ENCODE peak calls at places on chromosomes 13 and 19, in five cellular contexts. K, C, G, H and T are unnamed samples. For H3K36me3, the result is how much of the 10 kb centered on the place peaks cover.

GRCh38 chr13:32857689-32858088 is 158.5 kb upstream of the KL start:
- DNase-seq in K (no peak), C (no peak), G (no peak), H (no peak), T (no peak)

GRCh38 chr13:109389456-109389855 is 396.9 kb downstream of the IRS2 start:
- DNase-seq in K (peak), C (no peak), G (no peak), H (no peak), T (no peak)

GRCh38 chr19:604355-604754 is 14.7 kb downstream of the HCN2 start:
- DNase-seq in K (no peak), C (no peak), G (peak), H (no peak), T (no peak)

GRCh38 chr13:49497272-49497671 is 1.5 kb downstream of the PHF11 start:
- DNase-seq in K (no peak), C (peak), G (no peak), H (no peak), T (no peak)

GRCh38 chr13:20411638-20412342 is 113.9 kb downstream of the CRYL1 start:
- DNase-seq in K (no peak), C (no peak), G (no peak), H (no peak), T (no peak)

GRCh38 chr13:27043013-27043412 is 128.6 kb downstream of the USP12 start:
- DNase-seq in K (peak), C (peak), G (peak), H (peak), T (peak)

GRCh38 chr13:24341439-24341838 is 32.1 kb downstream of the C1QTNF9 start:
- DNase-seq in K (peak), C (no peak), G (no peak), H (no peak), T (peak)

GRCh38 chr13:105665284-105665683 is 870.2 kb downstream of the EFNB2 start:
- DNase-seq in K (peak), C (peak), G (peak), H (no peak), T (peak)

GRCh38 chr19:15701757-15702589 is 25.9 kb upstream of the OR10H2 start:
- DNase-seq in K (no peak), C (no peak), G (no peak), H (no peak), T (no peak)

GRCh38 chr19:13013649-13014048 is 18.4 kb downstream of the NFIX start:
- DNase-seq in K (no peak), C (no peak), G (no peak), H (no peak), T (no peak)

GRCh38 chr19:12656899-12657571 is 9.5 kb downstream of the MAN2B1 start:
- DNase-seq in K (no peak), C (no peak), G (peak), H (peak), T (no peak)

GRCh38 chr13:78786399-78786879 is 127.5 kb upstream of the OBI1 start:
- DNase-seq in K (no peak), C (no peak), G (no peak), H (no peak), T (no peak)

GRCh38 chr13:94352057-94352456 is 127.4 kb downstream of the DCT start:
- DNase-seq in K (peak), C (no peak), G (no peak), H (no peak), T (peak)

GRCh38 chr13:29758591-29759114 is 91.8 kb downstream of the UBL3 start:
- DNase-seq in K (no peak), C (peak), G (no peak), H (no peak), T (peak)

DNA sequence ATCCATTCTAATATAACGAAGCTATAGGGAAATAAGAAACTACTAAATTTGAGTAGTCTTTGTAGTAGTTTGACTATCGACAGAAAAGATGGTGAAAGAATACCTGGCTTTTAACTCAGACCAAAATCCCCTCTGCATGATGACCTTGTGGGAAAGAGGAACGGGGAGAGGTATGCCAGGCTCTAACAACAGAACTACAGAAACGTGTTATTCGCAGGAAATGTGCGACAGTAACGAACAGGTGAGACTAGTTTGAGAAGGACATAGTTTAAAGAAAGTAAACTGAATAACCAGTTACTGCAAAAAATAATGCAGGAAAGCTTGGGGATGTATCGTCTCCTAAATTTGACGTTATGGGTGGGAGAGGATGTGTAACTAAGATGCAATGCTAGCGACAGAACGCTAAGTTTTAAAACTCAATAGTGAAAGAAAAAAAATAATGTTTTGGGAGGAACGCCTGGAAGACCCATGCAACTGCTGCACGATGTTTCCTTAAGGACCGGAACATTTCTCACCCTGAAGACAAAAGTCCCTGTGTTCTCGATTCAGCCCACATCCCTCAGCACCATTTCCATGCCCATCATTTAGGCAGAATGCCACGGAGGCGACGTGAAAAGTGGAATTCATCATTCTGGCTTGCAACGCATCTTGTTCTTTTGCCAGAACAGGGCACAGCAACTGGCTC is 1.6 kb upstream of the RAP2A start:
- DNase-seq in K (no peak), C (no peak), G (no peak), H (no peak), T (no peak)
- H3K18ac ChIP-seq in K (peak), C (peak), G (no peak), H (peak), T (peak)

GRCh38 chr19:46650445-46650844 is 10.5 kb downstream of the DACT3 start:
- DNase-seq in K (no peak), C (no peak), G (no peak), H (no peak), T (no peak)

GRCh38 chr19:46656541-46656940 is 4.4 kb downstream of the DACT3 start:
- DNase-seq in K (no peak), C (no peak), G (no peak), H (no peak), T (no peak)

GRCh38 chr19:46659151-46660007 is 1.6 kb downstream of the DACT3 start:
- DNase-seq in K (no peak), C (no peak), G (peak), H (peak), T (peak)

GRCh38 chr19:46660008-46660517 is 919 bp downstream of the DACT3 start:
- DNase-seq in K (no peak), C (no peak), G (peak), H (peak), T (peak)

GRCh38 chr19:46654621-46655152 is 6.3 kb downstream of the DACT3 start:
- DNase-seq in K (no peak), C (no peak), G (peak), H (peak), T (no peak)
- H3K36me3 ChIP-seq in K (under half), C (under half), G (under half), H (under half), T (under half)

GRCh38 chr13:112972867-112973576 is 4.0 kb downstream of the MCF2L start:
- DNase-seq in K (no peak), C (no peak), G (no peak), H (no peak), T (no peak)
- H3K18ac ChIP-seq in K (no peak), C (no peak), G (no peak), H (no peak), T (no peak)

GRCh38 chr13:28671393-28671792 is 12.5 kb downstream of the POMP start:
- DNase-seq in K (no peak), C (no peak), G (no peak), H (no peak), T (no peak)
- H3K36me3 ChIP-seq in K (half or more), C (half or more), G (under half), H (half or more), T (half or more)

GRCh38 chr19:46296722-46297431 is at the start of gene HIF3A:
- DNase-seq in K (no peak), C (no peak), G (peak), H (peak), T (peak)
- H3K18ac ChIP-seq in K (no peak), C (peak), G (peak), H (peak), T (peak)